ENCODE peak calls at places on chromosome 5, in nine cellular contexts. S, U, J, L, V, Z, K, Y and O are unnamed samples.

GRCh38 chr5:168291281-168291960 is at the start of gene WWC1:
- DNase-seq in V (peak), S (no peak), U (no peak), J (peak), L (peak), K (peak), Y (peak), Z (peak), O (no peak)

GRCh38 chr5:143506881-143507552 is 103.5 kb upstream of the NR3C1 start:
- DNase-seq in J (no peak), S (peak), L (no peak), U (peak), V (no peak), K (no peak), Z (peak), Y (no peak), O (peak)

GRCh38 chr5:91212336-91213092 is 170.6 kb downstream of the ARRDC3 start:
- DNase-seq in K (no peak), J (no peak), L (peak), Y (no peak), Z (no peak), S (peak), V (no peak), U (peak), O (peak)

GRCh38 chr5:134118212-134118611 is 3.7 kb downstream of the TCF7 start:
- DNase-seq in K (no peak), J (no peak), Z (no peak), U (no peak), S (no peak), Y (no peak), V (no peak), L (no peak), O (no peak)

GRCh38 chr5:149135536-149136201 is 5.6 kb upstream of the ABLIM3 start:
- DNase-seq in J (no peak), L (no peak), K (no peak), Y (no peak), V (no peak), Z (peak), U (peak), S (no peak), O (peak)

GRCh38 chr5:179302499-179303185 is 42.6 kb downstream of the ADAMTS2 start:
- DNase-seq in K (peak), L (no peak), Z (no peak), S (no peak), Y (no peak), V (peak), U (no peak), J (no peak), O (no peak)

GRCh38 chr5:73370620-73371583 is 77.7 kb downstream of the FOXD1 start:
- DNase-seq in L (no peak), V (no peak), J (no peak), Z (peak), Y (no peak), U (peak), S (peak), K (no peak), O (peak)

GRCh38 chr5:137342764-137343163 is 156.4 kb downstream of the SPOCK1 start:
- DNase-seq in U (no peak), Y (no peak), V (no peak), L (no peak), J (no peak), K (no peak), S (no peak), Z (peak), O (no peak)

GRCh38 chr5:170597876-170598275 is 94.1 kb downstream of the KCNIP1 start:
- DNase-seq in L (no peak), J (no peak), Y (no peak), V (peak), K (no peak), S (no peak), Z (no peak), U (no peak), O (no peak)

GRCh38 chr5:108196276-108196675 is 185.6 kb downstream of the FBXL17 start:
- DNase-seq in S (no peak), K (no peak), Y (no peak), U (no peak), Z (peak), L (no peak), V (no peak), J (no peak), O (no peak)

GRCh38 chr5:134267366-134268018 is 41.6 kb upstream of the PPP2CA start:
- DNase-seq in J (no peak), L (no peak), U (peak), S (no peak), V (no peak), K (no peak), Y (no peak), Z (peak), O (no peak)

GRCh38 chr5:113250341-113250953 is 184.3 kb downstream of the TSSK1B start:
- DNase-seq in S (peak), U (no peak), V (peak), Z (no peak), K (peak), L (no peak), J (no peak), Y (no peak), O (peak)

GRCh38 chr5:138989720-138990119 is 114.6 kb upstream of the LRRTM2 start:
- DNase-seq in S (no peak), L (no peak), U (peak), Z (no peak), K (no peak), Y (no peak), V (no peak), J (no peak), O (no peak)

GRCh38 chr5:80125962-80126480 is 90.9 kb downstream of the THBS4 start:
- DNase-seq in K (no peak), V (no peak), Y (no peak), S (peak), Z (peak), J (no peak), L (no peak), U (peak), O (peak)

GRCh38 chr5:115532517-115532916 is 12.1 kb downstream of the FEM1C start:
- DNase-seq in Z (no peak), L (no peak), J (no peak), U (no peak), K (no peak), V (no peak), S (no peak), Y (no peak), O (no peak)

GRCh38 chr5:102795546-102795945 is 40.4 kb downstream of the PAM start:
- DNase-seq in J (no peak), V (no peak), U (no peak), K (no peak), S (no peak), L (no peak), Z (no peak), Y (no peak), O (no peak)

GRCh38 chr5:28961806-28962205 is 1923.4 kb upstream of the CDH9 start:
- DNase-seq in V (no peak), U (no peak), K (no peak), S (no peak), Z (no peak), L (no peak), J (no peak), Y (no peak), O (no peak)

GRCh38 chr5:55903121-55903701 is 52.1 kb downstream of the IL31RA start:
- DNase-seq in J (peak), Y (no peak), U (no peak), S (no peak), Z (peak), K (no peak), L (no peak), V (no peak), O (no peak)

GRCh38 chr5:39661026-39661779 is 236.4 kb upstream of the DAB2 start:
- DNase-seq in K (no peak), Y (no peak), S (no peak), U (no peak), V (no peak), J (no peak), L (no peak), Z (peak), O (no peak)

GRCh38 chr5:157864067-157864466 is 5.1 kb upstream of the CLINT1 start:
- DNase-seq in V (no peak), K (no peak), Z (no peak), U (no peak), S (no peak), J (no peak), Y (no peak), L (no peak), O (no peak)

GRCh38 chr5:8034852-8035251 is 165.9 kb downstream of the MTRR start:
- DNase-seq in K (no peak), S (no peak), U (no peak), V (no peak), Y (no peak), L (no peak), Z (no peak), J (no peak), O (no peak)

GRCh38 chr5:164073013-164073535 is 567.7 kb downstream of the MAT2B start:
- DNase-seq in J (no peak), S (no peak), V (no peak), Y (no peak), U (no peak), L (no peak), Z (no peak), K (no peak), O (no peak)

GRCh38 chr5:174910245-174910737 is 185.9 kb downstream of the MSX2 start:
- DNase-seq in S (no peak), Y (peak), V (no peak), Z (peak), U (no peak), K (peak), L (peak), J (peak), O (no peak)

GRCh38 chr5:16975950-16976624 is 40.0 kb upstream of the MYO10 start:
- DNase-seq in Y (no peak), K (no peak), U (no peak), J (no peak), L (no peak), V (no peak), Z (no peak), S (no peak), O (no peak)

GRCh38 chr5:133552925-133553525 is 59.3 kb downstream of the FSTL4 start:
- DNase-seq in Y (peak), S (no peak), K (peak), U (peak), J (peak), V (no peak), L (peak), Z (peak), O (peak)

GRCh38 chr5:169183581-169183980 is 117.4 kb downstream of the SLIT3 start:
- DNase-seq in J (no peak), L (no peak), K (no peak), U (no peak), Z (no peak), S (peak), V (no peak), Y (no peak), O (no peak)

GRCh38 chr5:164175083-164175482 is 669.7 kb downstream of the MAT2B start:
- DNase-seq in J (no peak), U (no peak), K (no peak), Z (peak), V (no peak), Y (no peak), L (no peak), S (no peak), O (no peak)

GRCh38 chr5:59972043-59972442 is 78.5 kb upstream of the PDE4D start:
- DNase-seq in L (no peak), Y (no peak), K (no peak), U (no peak), S (no peak), J (no peak), V (no peak), Z (no peak), O (no peak)

GRCh38 chr5:174789596-174789995 is 65.2 kb downstream of the MSX2 start:
- DNase-seq in J (no peak), U (no peak), Z (no peak), K (no peak), L (no peak), S (no peak), Y (no peak), V (no peak), O (no peak)

GRCh38 chr5:150350524-150351344 is 6.8 kb upstream of the TCOF1 start:
- DNase-seq in V (peak), K (peak), U (peak), S (peak), Y (peak), Z (peak), L (peak), J (peak), O (peak)
- TF ChIP-seq CTCF in V (peak), K (peak), U (peak), S (peak), Y (peak), Z (peak), L (peak), J (no peak), O (peak)

DNA sequence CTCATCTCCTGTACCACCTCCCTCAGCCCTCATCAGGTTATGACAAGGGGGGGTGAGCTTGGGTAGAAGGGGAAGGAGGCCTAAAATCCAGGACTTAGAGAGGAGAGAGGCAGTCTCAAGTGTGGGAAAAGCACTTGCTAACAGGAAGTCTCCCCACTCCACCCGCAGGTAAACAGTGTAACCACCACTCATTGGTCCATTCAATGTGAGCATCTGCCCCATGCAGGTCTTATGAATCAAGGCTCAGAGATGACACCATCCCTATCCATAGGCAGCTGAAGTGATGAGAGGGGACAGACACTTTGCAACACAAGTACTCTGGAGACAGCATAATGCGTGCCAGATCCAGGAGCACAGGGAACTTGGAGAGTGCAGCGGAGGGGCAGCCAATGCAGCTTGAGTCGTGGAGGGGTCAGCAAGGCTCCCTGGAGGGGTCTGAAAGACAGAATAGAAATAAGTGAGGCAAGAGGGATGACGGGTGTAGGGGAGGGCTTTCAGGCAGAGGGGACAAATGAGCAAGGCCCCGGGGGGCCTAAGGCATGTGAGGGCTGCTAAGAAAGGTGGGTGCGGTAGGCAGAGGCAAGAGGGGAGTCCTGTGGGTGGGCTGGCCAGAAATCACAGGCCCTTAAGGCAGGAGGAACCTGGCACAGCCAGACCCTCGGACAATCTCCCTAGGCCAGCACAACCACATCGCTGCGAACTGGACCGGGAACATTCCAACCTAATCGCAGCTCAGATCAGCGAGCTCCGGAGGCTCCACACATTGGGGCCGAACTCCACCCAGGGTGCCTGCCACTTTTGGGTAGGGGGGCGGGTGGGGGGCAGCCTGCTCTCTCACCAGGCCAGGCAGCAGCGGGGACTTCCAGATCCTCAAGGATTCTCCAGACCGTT is 23.0 kb upstream of the CYSTM1 start:
- DNase-seq in U (no peak), K (no peak), L (no peak), V (no peak), Y (no peak), J (no peak), S (no peak), Z (no peak), O (no peak)
- TF ChIP-seq CTCF in U (no peak), K (no peak), L (no peak), V (no peak), Y (no peak), J (no peak), S (no peak), Z (no peak), O (no peak)

DNA sequence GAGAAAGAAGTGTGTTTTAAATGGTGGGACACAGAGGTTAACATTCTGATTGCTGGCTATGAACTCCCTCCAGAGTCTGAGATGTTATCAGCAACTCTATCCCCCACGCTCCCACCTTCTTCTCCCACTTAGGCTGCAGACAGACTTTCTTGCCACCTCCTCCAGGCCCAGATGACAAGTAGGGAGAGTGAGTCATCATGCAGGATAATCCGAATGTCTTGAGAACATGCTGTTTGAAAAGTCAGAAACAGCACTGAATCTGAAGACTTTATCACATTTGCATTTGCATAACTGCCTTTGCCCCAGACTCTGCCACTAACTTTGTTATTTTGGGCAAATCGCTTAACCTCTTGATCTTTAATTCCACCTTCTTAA is 139.8 kb downstream of the ESM1 start:
- DNase-seq in U (peak), S (no peak), V (no peak), Z (peak), J (no peak), Y (no peak), L (no peak), K (no peak), O (no peak)
- TF ChIP-seq CTCF in U (no peak), S (no peak), V (no peak), Z (no peak), J (peak), Y (no peak), L (no peak), K (no peak), O (no peak)

GRCh38 chr5:1298067-1298551 is 3.2 kb upstream of the TERT start:
- DNase-seq in L (no peak), Y (no peak), S (no peak), Z (no peak), J (no peak), K (no peak), U (no peak), V (peak), O (no peak)

GRCh38 chr5:1299961-1300360 is 5.1 kb upstream of the TERT start:
- DNase-seq in L (no peak), K (no peak), U (no peak), S (no peak), J (no peak), Y (no peak), V (peak), Z (no peak), O (no peak)

GRCh38 chr5:1298723-1299510 is 4.0 kb upstream of the TERT start:
- DNase-seq in K (no peak), V (peak), Y (no peak), J (no peak), U (no peak), S (no peak), Z (no peak), L (no peak), O (no peak)

GRCh38 chr5:1300581-1301083 is 5.8 kb upstream of the TERT start:
- DNase-seq in Z (no peak), L (no peak), S (no peak), J (no peak), U (no peak), V (peak), Y (no peak), K (no peak), O (no peak)

GRCh38 chr5:1299511-1299850 is 4.6 kb upstream of the TERT start:
- DNase-seq in K (no peak), J (no peak), S (no peak), U (no peak), Y (no peak), L (no peak), V (peak), Z (no peak), O (no peak)
- TF ChIP-seq CTCF in K (no peak), J (no peak), S (no peak), U (no peak), Y (no peak), L (no peak), V (no peak), Z (no peak), O (no peak)

DNA sequence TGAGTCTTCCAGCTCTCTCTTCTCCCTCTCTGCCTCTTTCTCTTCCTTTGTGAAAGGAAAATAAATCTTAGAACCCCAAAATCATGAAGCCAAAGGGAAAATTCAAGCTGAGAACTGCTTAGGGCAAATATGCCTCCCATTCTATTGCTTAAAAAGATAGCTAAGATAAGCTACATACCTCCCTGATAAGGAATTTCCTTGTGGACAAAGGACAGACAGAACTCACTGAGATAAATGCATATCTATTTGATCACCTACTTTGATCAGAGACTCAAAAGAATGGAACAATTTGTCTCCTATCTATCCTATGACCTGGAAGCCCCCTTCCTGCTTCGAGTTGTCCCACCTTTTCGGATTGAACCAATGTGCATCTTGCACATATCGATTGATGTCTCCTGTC is 220.6 kb upstream of the NMUR2 start:
- DNase-seq in L (no peak), V (no peak), U (no peak), J (no peak), K (no peak), S (no peak), Z (no peak), Y (no peak), O (no peak)
- TF ChIP-seq CTCF in L (no peak), V (no peak), U (no peak), J (no peak), K (no peak), S (no peak), Z (no peak), Y (no peak), O (no peak)

DNA sequence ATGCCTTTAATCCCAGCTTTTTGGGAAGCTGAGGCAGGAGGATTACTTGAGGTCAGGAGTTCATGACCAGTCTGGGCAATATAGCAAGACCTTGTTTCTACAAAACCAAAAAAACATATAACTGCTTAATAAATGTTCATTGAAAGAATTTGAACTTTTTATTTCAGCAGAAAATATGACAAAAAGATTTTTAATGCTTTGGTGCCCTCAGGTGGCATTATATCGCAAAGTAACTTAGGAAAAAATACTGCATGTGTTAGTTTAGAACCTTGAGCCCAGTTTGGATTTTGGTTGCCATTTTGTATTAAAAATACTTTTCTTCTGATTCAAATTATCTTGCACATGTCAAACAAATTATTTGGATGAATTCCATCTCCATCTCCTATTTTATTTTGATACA is 103.2 kb downstream of the GPBP1 start:
- DNase-seq in L (no peak), K (no peak), Z (peak), S (no peak), Y (no peak), U (peak), J (no peak), V (no peak), O (no peak)
- TF ChIP-seq CTCF in L (no peak), K (no peak), Z (peak), S (no peak), Y (peak), U (peak), J (no peak), V (no peak), O (peak)

DNA sequence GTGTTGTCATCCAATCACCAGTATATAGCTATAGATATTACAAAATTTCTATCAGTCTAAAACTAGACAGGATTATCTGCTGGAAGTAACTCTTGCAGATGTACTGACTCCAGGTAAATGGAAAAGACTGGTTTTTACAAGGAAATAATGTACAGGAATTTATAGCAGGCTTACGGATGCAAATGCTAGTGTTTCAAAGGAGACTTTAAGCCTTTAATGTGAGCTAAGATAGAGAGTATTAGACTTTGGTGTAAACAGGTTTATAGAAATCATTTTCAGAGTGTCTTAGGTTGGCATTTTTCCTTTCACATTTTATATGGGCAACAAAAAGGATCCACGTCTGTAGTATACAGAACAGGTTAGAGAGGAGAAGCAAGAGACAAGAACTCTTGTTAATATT is 16.1 kb downstream of the ZNF608 start:
- DNase-seq in Y (no peak), S (no peak), J (no peak), K (no peak), Z (no peak), V (no peak), L (no peak), U (no peak), O (no peak)
- TF ChIP-seq CTCF in Y (no peak), S (no peak), J (no peak), K (no peak), Z (no peak), V (no peak), L (no peak), U (no peak), O (no peak)

GRCh38 chr5:52148679-52149078 is 639.0 kb upstream of the ITGA1 start:
- DNase-seq in K (no peak), Y (no peak), J (no peak), U (no peak), Z (no peak), S (no peak), V (no peak), L (no peak), O (no peak)
- TF ChIP-seq CTCF in K (no peak), Y (no peak), J (no peak), U (no peak), Z (no peak), S (no peak), V (no peak), L (no peak), O (no peak)